ENCODE peak calls at places on chromosome 5, in four cellular contexts. One of them, this sample, is unnamed.

GRCh38 chr5:90518666-90519065 is 10.7 kb downstream of the LYSMD3 start:
- DNase-seq in GM12878: no peak
- DNase-seq in K562: peak
- DNase-seq in HepG2: no peak
- DNase-seq in this sample: no peak

GRCh38 chr5:96243203-96243602 is 189.8 kb downstream of the PCSK1 start:
- DNase-seq in GM12878: no peak
- DNase-seq in K562: no peak
- DNase-seq in HepG2: no peak
- DNase-seq in this sample: no peak

GRCh38 chr5:149341846-149342245 is 3.5 kb upstream of the GRPEL2 start:
- DNase-seq in GM12878: no peak
- DNase-seq in K562: no peak
- DNase-seq in HepG2: no peak
- DNase-seq in this sample: no peak

GRCh38 chr5:98570010-98570409 is 203.5 kb upstream of the RGMB start:
- DNase-seq in GM12878: no peak
- DNase-seq in K562: no peak
- DNase-seq in HepG2: no peak
- DNase-seq in this sample: no peak

GRCh38 chr5:15452030-15452429 is 48.0 kb upstream of the FBXL7 start:
- DNase-seq in GM12878: no peak
- DNase-seq in K562: no peak
- DNase-seq in HepG2: no peak
- DNase-seq in this sample: no peak

GRCh38 chr5:83721878-83722779 is 1.5 kb upstream of the HAPLN1 start:
- DNase-seq in GM12878: no peak
- DNase-seq in K562: no peak
- DNase-seq in HepG2: peak
- DNase-seq in this sample: peak

GRCh38 chr5:102865510-102866314 is 110.6 kb downstream of the PAM start:
- DNase-seq in GM12878: peak
- DNase-seq in K562: no peak
- DNase-seq in HepG2: no peak
- DNase-seq in this sample: peak

GRCh38 chr5:100913298-100913697 is 10.2 kb upstream of the ST8SIA4 start:
- DNase-seq in GM12878: no peak
- DNase-seq in K562: no peak
- DNase-seq in HepG2: no peak
- DNase-seq in this sample: no peak

GRCh38 chr5:16169550-16169949 is 10.0 kb downstream of the MARCHF11 start:
- DNase-seq in GM12878: no peak
- DNase-seq in K562: no peak
- DNase-seq in HepG2: no peak
- DNase-seq in this sample: no peak

GRCh38 chr5:96244696-96245095 is 188.4 kb downstream of the PCSK1 start:
- DNase-seq in GM12878: no peak
- DNase-seq in K562: no peak
- DNase-seq in HepG2: no peak
- DNase-seq in this sample: no peak

GRCh38 chr5:164358531-164359259 is 853.3 kb downstream of the MAT2B start:
- DNase-seq in GM12878: no peak
- DNase-seq in K562: peak
- DNase-seq in HepG2: no peak
- DNase-seq in this sample: no peak

GRCh38 chr5:74179183-74179582 is 461.3 kb downstream of the ENC1 start:
- DNase-seq in GM12878: no peak
- DNase-seq in K562: no peak
- DNase-seq in HepG2: no peak
- DNase-seq in this sample: no peak

GRCh38 chr5:55187370-55187769 is 14.4 kb upstream of the CDC20B start:
- DNase-seq in GM12878: no peak
- DNase-seq in K562: no peak
- DNase-seq in HepG2: no peak
- DNase-seq in this sample: peak

GRCh38 chr5:7926296-7926695 is 57.3 kb downstream of the MTRR start:
- DNase-seq in GM12878: no peak
- DNase-seq in K562: no peak
- DNase-seq in HepG2: no peak
- DNase-seq in this sample: no peak

GRCh38 chr5:107812570-107813141 is 141.9 kb upstream of the EFNA5 start:
- DNase-seq in GM12878: peak
- DNase-seq in K562: no peak
- DNase-seq in HepG2: no peak
- DNase-seq in this sample: no peak

GRCh38 chr5:171270136-171270535 is 38.9 kb upstream of the TLX3 start:
- DNase-seq in GM12878: no peak
- DNase-seq in K562: no peak
- DNase-seq in HepG2: no peak
- DNase-seq in this sample: no peak

GRCh38 chr5:59525957-59526356 is 367.6 kb downstream of the PDE4D start:
- DNase-seq in GM12878: no peak
- DNase-seq in K562: no peak
- DNase-seq in HepG2: peak
- DNase-seq in this sample: peak

GRCh38 chr5:142432961-142433360 is 108.1 kb upstream of the SPRY4 start:
- DNase-seq in GM12878: no peak
- DNase-seq in K562: no peak
- DNase-seq in HepG2: no peak
- DNase-seq in this sample: no peak

GRCh38 chr5:6582507-6583048 is 50.3 kb downstream of the NSUN2 start:
- DNase-seq in GM12878: no peak
- DNase-seq in K562: no peak
- DNase-seq in HepG2: no peak
- DNase-seq in this sample: no peak

GRCh38 chr5:168529361-168530234 is 493 bp downstream of the FBLL1 start:
- DNase-seq in GM12878: no peak
- DNase-seq in K562: no peak
- DNase-seq in HepG2: no peak
- DNase-seq in this sample: no peak

GRCh38 chr5:148687427-148687826 is 33.1 kb upstream of the HTR4 start:
- DNase-seq in GM12878: no peak
- DNase-seq in K562: peak
- DNase-seq in HepG2: peak
- DNase-seq in this sample: peak

GRCh38 chr5:160133071-160133917 is 14.0 kb upstream of the PWWP2A start:
- DNase-seq in GM12878: no peak
- DNase-seq in K562: no peak
- DNase-seq in HepG2: no peak
- DNase-seq in this sample: no peak

GRCh38 chr5:144484124-144484897 is 313.6 kb downstream of the KCTD16 start:
- DNase-seq in GM12878: no peak
- DNase-seq in K562: no peak
- DNase-seq in HepG2: no peak
- DNase-seq in this sample: no peak

GRCh38 chr5:163910226-163910625 is 404.8 kb downstream of the MAT2B start:
- DNase-seq in GM12878: no peak
- DNase-seq in K562: no peak
- DNase-seq in HepG2: no peak
- DNase-seq in this sample: no peak

GRCh38 chr5:138985256-138985655 is 110.1 kb upstream of the LRRTM2 start:
- DNase-seq in GM12878: no peak
- DNase-seq in K562: no peak
- DNase-seq in HepG2: peak
- DNase-seq in this sample: no peak

GRCh38 chr5:147756566-147756965 is 26.0 kb downstream of the JAKMIP2 start:
- DNase-seq in GM12878: no peak
- DNase-seq in K562: no peak
- DNase-seq in HepG2: no peak
- DNase-seq in this sample: no peak

GRCh38 chr5:120375248-120375647 is 88.9 kb upstream of the PRR16 start:
- DNase-seq in GM12878: no peak
- DNase-seq in K562: no peak
- DNase-seq in HepG2: no peak
- DNase-seq in this sample: no peak

GRCh38 chr5:159883522-159883950 is 32.7 kb upstream of the ADRA1B start:
- DNase-seq in GM12878: no peak
- DNase-seq in K562: no peak
- DNase-seq in HepG2: no peak
- DNase-seq in this sample: no peak

GRCh38 chr5:68367274-68367673 is 151.7 kb downstream of the PIK3R1 start:
- DNase-seq in GM12878: no peak
- DNase-seq in K562: no peak
- DNase-seq in HepG2: no peak
- DNase-seq in this sample: no peak

GRCh38 chr5:93807860-93808259 is 66.5 kb upstream of the POU5F2 start:
- DNase-seq in GM12878: no peak
- DNase-seq in K562: no peak
- DNase-seq in HepG2: no peak
- DNase-seq in this sample: no peak

GRCh38 chr5:178551059-178551458 is 39.1 kb downstream of the COL23A1 start:
- DNase-seq in GM12878: no peak
- DNase-seq in K562: peak
- DNase-seq in HepG2: peak
- DNase-seq in this sample: peak
- TF ChIP-seq CHD2 in GM12878: no peak
- TF ChIP-seq CHD2 in K562: no peak
- TF ChIP-seq CHD2 in HepG2: no peak
- TF ChIP-seq CHD2 in this sample: no peak

GRCh38 chr5:17816947-17817346 is 182.7 kb downstream of the TAF11L14 start:
- DNase-seq in GM12878: no peak
- DNase-seq in K562: no peak
- DNase-seq in HepG2: no peak
- DNase-seq in this sample: peak

GRCh38 chr5:17817946-17818345 is 183.7 kb downstream of the TAF11L14 start:
- DNase-seq in GM12878: no peak
- DNase-seq in K562: no peak
- DNase-seq in HepG2: no peak
- DNase-seq in this sample: no peak

GRCh38 chr5:17819786-17820185 is 185.5 kb downstream of the TAF11L14 start:
- DNase-seq in GM12878: no peak
- DNase-seq in K562: no peak
- DNase-seq in HepG2: no peak
- DNase-seq in this sample: no peak
- TF ChIP-seq RAD21 in GM12878: no peak
- TF ChIP-seq RAD21 in K562: no peak
- TF ChIP-seq RAD21 in HepG2: no peak
- TF ChIP-seq RAD21 in this sample: no peak

GRCh38 chr5:115382989-115383388 is 86.5 kb upstream of the CCDC112 start:
- DNase-seq in GM12878: no peak
- DNase-seq in K562: no peak
- DNase-seq in HepG2: no peak
- DNase-seq in this sample: no peak

GRCh38 chr5:115377468-115378217 is 81.2 kb upstream of the CCDC112 start:
- DNase-seq in GM12878: peak
- DNase-seq in K562: no peak
- DNase-seq in HepG2: no peak
- DNase-seq in this sample: peak

GRCh38 chr5:115378754-115379153 is 82.3 kb upstream of the CCDC112 start:
- DNase-seq in GM12878: no peak
- DNase-seq in K562: no peak
- DNase-seq in HepG2: no peak
- DNase-seq in this sample: no peak

GRCh38 chr5:115381911-115382662 is 85.6 kb upstream of the CCDC112 start:
- DNase-seq in GM12878: no peak
- DNase-seq in K562: no peak
- DNase-seq in HepG2: no peak
- DNase-seq in this sample: no peak

DNA sequence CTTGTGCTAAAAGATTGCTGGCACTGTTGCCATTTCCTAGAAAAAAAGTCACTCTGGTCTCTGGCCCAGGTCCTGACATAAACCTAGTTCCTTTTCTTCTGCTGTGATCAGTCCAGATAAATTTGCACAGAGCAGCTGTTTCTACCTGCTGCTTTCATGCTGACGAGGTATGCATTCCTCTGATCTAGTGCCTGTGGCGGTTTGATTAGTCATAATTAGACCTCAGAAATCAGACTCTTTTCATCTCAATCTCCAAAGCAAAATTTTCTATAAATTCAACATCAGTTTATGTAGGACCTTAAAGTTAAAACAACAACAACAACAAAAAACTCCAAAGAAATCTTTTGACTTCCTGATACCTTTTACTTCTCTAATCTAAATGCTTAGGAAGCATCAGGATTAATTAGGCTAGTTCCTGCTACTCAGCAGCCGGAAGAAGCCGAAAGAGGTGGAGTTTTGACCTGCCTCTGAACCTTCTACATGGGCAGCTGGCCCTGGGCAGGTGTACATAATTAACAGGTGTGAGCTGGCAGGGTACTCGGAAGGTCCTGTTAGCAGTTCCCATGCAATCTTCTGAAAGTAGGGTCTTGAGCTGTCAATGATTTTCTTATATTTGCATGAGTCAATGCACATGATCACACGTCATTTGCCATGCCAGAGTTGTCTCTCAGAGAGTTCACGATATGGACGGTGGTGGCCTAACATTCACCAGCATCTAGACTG is 83.3 kb upstream of the CCDC112 start:
- DNase-seq in GM12878: peak
- DNase-seq in K562: no peak
- DNase-seq in HepG2: no peak
- DNase-seq in this sample: no peak
- TF ChIP-seq HDAC2 in GM12878: no peak
- TF ChIP-seq HDAC2 in K562: no peak
- TF ChIP-seq HDAC2 in HepG2: no peak
- TF ChIP-seq HDAC2 in this sample: no peak

DNA sequence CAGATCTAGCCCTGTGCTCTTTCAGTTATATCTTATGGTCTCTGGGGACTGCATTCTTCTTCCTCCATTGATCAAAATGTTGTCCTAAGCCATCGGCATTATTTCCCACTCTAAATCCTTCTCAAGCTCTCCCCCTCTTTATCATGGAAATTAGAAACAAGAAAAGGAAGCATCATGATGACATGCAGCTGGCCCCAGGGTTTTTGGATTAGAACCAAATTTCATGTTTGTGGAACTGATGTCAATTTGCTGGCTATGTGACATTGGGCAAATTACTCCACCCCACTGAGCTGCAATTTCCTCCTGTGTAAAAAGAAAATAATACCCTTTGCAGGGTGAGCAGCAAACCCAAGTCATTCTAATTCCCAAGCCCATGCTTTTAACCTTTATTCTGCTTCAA is 39.5 kb downstream of the MFAP3 start:
- DNase-seq in GM12878: no peak
- DNase-seq in K562: no peak
- DNase-seq in HepG2: no peak
- DNase-seq in this sample: no peak
- TF ChIP-seq CHD2 in GM12878: no peak
- TF ChIP-seq CHD2 in K562: no peak
- TF ChIP-seq CHD2 in HepG2: no peak
- TF ChIP-seq CHD2 in this sample: no peak

GRCh38 chr5:9350301-9350797 is 195.5 kb downstream of the SEMA5A start:
- DNase-seq in GM12878: no peak
- DNase-seq in K562: no peak
- DNase-seq in HepG2: no peak
- DNase-seq in this sample: no peak
- TF ChIP-seq RAD21 in GM12878: no peak
- TF ChIP-seq RAD21 in K562: no peak
- TF ChIP-seq RAD21 in HepG2: no peak
- TF ChIP-seq RAD21 in this sample: no peak

GRCh38 chr5:123699571-123699970 is 187.6 kb downstream of the CSNK1G3 start:
- DNase-seq in GM12878: no peak
- DNase-seq in K562: no peak
- DNase-seq in HepG2: no peak
- DNase-seq in this sample: no peak

GRCh38 chr5:123700624-123701023 is 188.6 kb downstream of the CSNK1G3 start:
- DNase-seq in GM12878: no peak
- DNase-seq in K562: no peak
- DNase-seq in HepG2: no peak
- DNase-seq in this sample: peak

GRCh38 chr5:123701511-123702200 is 189.7 kb downstream of the CSNK1G3 start:
- DNase-seq in GM12878: no peak
- DNase-seq in K562: no peak
- DNase-seq in HepG2: no peak
- DNase-seq in this sample: no peak

GRCh38 chr5:123696948-123697347 is 185.0 kb downstream of the CSNK1G3 start:
- DNase-seq in GM12878: no peak
- DNase-seq in K562: no peak
- DNase-seq in HepG2: no peak
- DNase-seq in this sample: no peak
- TF ChIP-seq HDAC2 in GM12878: no peak
- TF ChIP-seq HDAC2 in K562: no peak
- TF ChIP-seq HDAC2 in HepG2: no peak
- TF ChIP-seq HDAC2 in this sample: no peak

This sample was measured in A549.